ENCODE peak calls at places on chromosomes 4 and X, in six cellular contexts. O is uterus, R is HCT116, P is A549, H is upper lobe of left lung, C is Peyer's patch. B is an unnamed sample. For H3K4me1, the result is how much of the 10 kb centered on the place peaks cover.

GRCh38 chr4:166460769-166461550 is 587.9 kb downstream of the TLL1 start:
- DNase-seq in C (no peak), R (no peak), H (no peak), O (no peak), P (no peak), B (no peak)

GRCh38 chrX:71181558-71181909 is 36.9 kb downstream of the NLGN3 start:
- DNase-seq in R (no peak), C (peak), O (peak), H (no peak), P (no peak), B (no peak)

GRCh38 chrX:6325437-6325836 is 96.8 kb upstream of the NLGN4X start:
- DNase-seq in H (no peak), P (no peak), R (no peak), C (no peak), O (no peak), B (no peak)

GRCh38 chr4:159352609-159353008 is 249.7 kb downstream of the RAPGEF2 start:
- DNase-seq in P (no peak), H (no peak), C (no peak), O (no peak), R (no peak), B (no peak)

GRCh38 chr4:123616970-123617392 is 220.4 kb downstream of the SPRY1 start:
- DNase-seq in C (peak), O (peak), P (no peak), H (peak), R (no peak), B (no peak)

GRCh38 chr4:71247706-71248105 is 91.1 kb upstream of the SLC4A4 start:
- DNase-seq in R (no peak), P (no peak), O (no peak), H (no peak), C (no peak), B (no peak)

GRCh38 chr4:134278675-134279074 is 77.1 kb upstream of the PABPC4L start:
- DNase-seq in C (no peak), H (no peak), P (no peak), R (no peak), O (no peak), B (no peak)

GRCh38 chr4:6360385-6360784 is 90.7 kb downstream of the WFS1 start:
- DNase-seq in H (no peak), C (no peak), R (no peak), P (no peak), O (no peak), B (no peak)

GRCh38 chr4:43456383-43456782 is 563.9 kb downstream of the GRXCR1 start:
- DNase-seq in C (no peak), O (no peak), P (no peak), R (no peak), H (no peak), B (no peak)

GRCh38 chrX:10447577-10448214 is 172.7 kb downstream of the MID1 start:
- DNase-seq in O (no peak), R (no peak), H (no peak), P (no peak), C (no peak), B (peak)

GRCh38 chr4:52126946-52127345 is 75.8 kb downstream of the SPATA18 start:
- DNase-seq in H (no peak), R (no peak), C (no peak), P (no peak), O (no peak), B (no peak)

GRCh38 chr4:121706595-121707021 is 9.8 kb upstream of the ANXA5 start:
- DNase-seq in C (no peak), R (no peak), O (no peak), H (no peak), P (no peak), B (no peak)

GRCh38 chrX:357693-358471 is 28.8 kb downstream of the PPP2R3B start:
- DNase-seq in P (no peak), R (no peak), O (no peak), C (no peak), H (no peak), B (no peak)

GRCh38 chrX:49155243-49155899 is 7.2 kb upstream of the MAGIX start:
- DNase-seq in H (peak), C (peak), O (peak), R (peak), P (peak), B (peak)

GRCh38 chrX:37813570-37813969 is 33.7 kb downstream of the CYBB start:
- DNase-seq in C (no peak), R (no peak), P (no peak), H (no peak), O (no peak), B (no peak)

GRCh38 chr4:70761276-70761816 is 39.6 kb downstream of the RUFY3 start:
- DNase-seq in C (no peak), H (no peak), R (no peak), P (no peak), O (no peak), B (no peak)

GRCh38 chr4:122246551-122246950 is 94.4 kb downstream of the BLTP1 start:
- DNase-seq in P (no peak), O (no peak), C (no peak), H (no peak), R (no peak), B (no peak)

GRCh38 chrX:138519296-138519695 is 192.2 kb downstream of the FGF13 start:
- DNase-seq in H (no peak), P (no peak), C (no peak), R (no peak), O (no peak), B (no peak)

GRCh38 chr4:1012031-1012739 is 759 bp downstream of the FGFRL1 start:
- DNase-seq in C (peak), O (peak), H (peak), P (no peak), R (no peak), B (peak)

GRCh38 chr4:12445711-12446110 is 1017.0 kb upstream of the HS3ST1 start:
- DNase-seq in P (no peak), C (no peak), O (no peak), R (no peak), H (no peak), B (no peak)

GRCh38 chr4:128573781-128574508 is 235.6 kb upstream of the JADE1 start:
- DNase-seq in C (no peak), P (peak), R (no peak), H (no peak), O (no peak), B (no peak)

GRCh38 chr4:118883861-118884260 is 4.8 kb upstream of the SYNPO2 start:
- DNase-seq in C (no peak), H (no peak), P (no peak), R (no peak), O (no peak), B (no peak)

GRCh38 chr4:118894034-118894433 is 5.4 kb downstream of the SYNPO2 start:
- DNase-seq in C (no peak), P (no peak), R (no peak), O (no peak), H (no peak), B (no peak)

GRCh38 chr4:118884716-118885115 is 3.9 kb upstream of the SYNPO2 start:
- DNase-seq in C (no peak), R (no peak), H (no peak), O (no peak), P (no peak), B (no peak)

GRCh38 chr4:118889313-118889694 is 650 bp downstream of the SYNPO2 start:
- DNase-seq in P (no peak), C (no peak), H (no peak), O (no peak), R (no peak), B (no peak)

GRCh38 chr4:118888666-118889312 is at the start of gene SYNPO2:
- DNase-seq in R (peak), P (peak), C (peak), H (peak), O (peak), B (peak)
- TF ChIP-seq POLR2A in R (peak), P (no peak), C (peak), H (no peak), O (peak), B (peak)

DNA sequence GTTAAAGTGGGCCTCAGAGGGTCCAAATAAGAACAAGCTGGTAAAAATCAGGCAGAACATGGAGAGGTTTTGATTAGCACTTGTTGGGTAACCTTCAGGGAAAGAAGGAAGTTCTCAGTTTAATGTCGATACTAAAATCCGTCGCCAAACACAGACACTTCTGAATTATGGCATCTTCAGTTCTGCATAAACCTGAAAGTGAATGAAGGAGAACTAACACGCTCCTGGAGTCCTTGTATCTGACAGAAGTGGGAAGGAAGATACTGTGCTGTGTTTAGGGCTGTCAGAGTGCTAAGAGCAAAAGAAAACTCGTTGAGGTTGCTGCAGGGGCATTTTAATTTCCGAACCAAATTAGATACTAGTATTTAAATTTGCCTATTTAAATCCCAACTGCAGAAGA is 106.2 kb downstream of the TMA16 start:
- DNase-seq in H (no peak), R (no peak), P (no peak), O (no peak), C (no peak), B (no peak)
- H3K4me1 ChIP-seq in H (under half), R (under half), P (under half), O (under half), C (under half), B (under half)

DNA sequence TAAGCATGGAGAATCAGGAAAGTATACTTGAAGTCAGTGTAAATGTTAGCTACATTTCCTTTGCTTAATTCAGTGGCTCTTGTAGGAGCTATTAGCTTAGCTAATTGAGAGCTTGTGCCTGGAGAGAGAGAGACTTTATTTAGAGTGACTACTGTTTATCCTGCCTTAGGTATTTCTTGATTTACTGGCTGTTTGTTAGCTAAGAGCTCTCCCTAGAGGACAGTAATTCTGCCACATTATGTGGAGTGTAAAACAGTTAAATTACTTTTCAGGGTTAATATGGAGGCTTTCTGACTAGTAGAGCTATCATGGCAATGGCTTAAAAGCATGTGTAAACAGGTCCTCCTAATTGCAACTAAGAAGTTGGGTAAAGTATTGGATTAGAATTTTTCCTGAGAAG is 306.5 kb upstream of the TECRL start:
- DNase-seq in C (no peak), O (no peak), P (no peak), H (no peak), R (no peak), B (no peak)
- TF ChIP-seq CTCF in C (no peak), O (no peak), P (no peak), H (no peak), R (no peak), B (no peak)

GRCh38 chrX:149938427-149939270 is at the start of gene EOLA2:
- DNase-seq in R (peak), C (peak), O (peak), P (peak), H (peak), B (peak)
- TF ChIP-seq POLR2A in R (peak), C (peak), O (peak), P (peak), H (peak), B (peak)

GRCh38 chr4:10094841-10095240 is 21.8 kb downstream of the WDR1 start:
- DNase-seq in C (no peak), H (no peak), O (no peak), R (no peak), P (no peak), B (no peak)
- H3K4me1 ChIP-seq in C (under half), H (half or more), O (under half), R (under half), P (under half), B (under half)

DNA sequence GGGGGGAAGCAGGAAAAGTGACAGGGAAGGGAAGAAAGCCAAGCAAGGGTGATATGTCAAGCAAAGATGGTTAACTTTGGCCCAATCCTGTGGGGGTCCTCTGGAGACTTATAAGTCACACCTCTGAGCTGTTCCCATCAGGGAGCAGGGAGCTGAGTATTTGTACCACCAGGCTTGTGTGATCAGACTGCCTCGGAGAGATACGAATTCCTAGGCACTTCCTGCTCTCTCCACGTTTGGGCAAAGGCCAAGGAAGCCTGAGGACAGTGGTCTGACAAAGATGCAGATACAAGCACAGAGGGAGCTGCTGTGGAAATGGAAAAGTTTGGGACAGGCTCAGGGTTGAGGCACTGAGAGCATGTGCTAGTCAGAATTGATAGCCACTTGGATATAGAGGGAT is 10.4 kb upstream of the PPP3CA start:
- DNase-seq in C (peak), R (no peak), H (no peak), O (no peak), P (no peak), B (no peak)
- TF ChIP-seq CTCF in C (no peak), R (no peak), H (no peak), O (no peak), P (no peak), B (no peak)

GRCh38 chrX:67290489-67291220 is 253.2 kb upstream of the AR start:
- DNase-seq in R (no peak), O (no peak), H (no peak), C (no peak), P (no peak), B (no peak)

GRCh38 chrX:67296395-67296794 is 247.4 kb upstream of the AR start:
- DNase-seq in R (no peak), C (no peak), H (no peak), P (no peak), O (no peak), B (no peak)

DNA sequence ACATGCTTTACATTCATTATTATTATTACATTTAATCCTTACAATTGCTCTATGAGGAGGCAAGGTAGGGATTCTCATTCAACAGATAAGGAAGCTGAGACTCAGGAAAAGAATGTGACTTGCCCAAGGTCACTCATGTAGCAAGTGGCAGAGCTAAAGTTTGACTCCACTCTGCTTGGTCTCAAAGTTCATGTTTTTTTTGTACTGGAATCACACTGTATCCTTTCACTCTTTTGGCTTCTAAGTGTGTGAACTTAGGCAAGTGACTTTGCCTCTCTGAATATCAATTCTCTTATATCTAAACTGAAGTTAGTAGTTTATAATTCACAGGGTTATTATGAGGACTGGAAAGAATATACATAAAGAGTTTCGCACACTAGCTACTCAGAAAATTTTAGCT is 247.9 kb upstream of the AR start:
- DNase-seq in R (no peak), P (no peak), C (no peak), O (no peak), H (no peak), B (no peak)
- TF ChIP-seq POLR2A in R (no peak), P (no peak), C (no peak), O (no peak), H (no peak), B (no peak)